ENCODE peak calls at places on chromosomes 11 and 22, in ten cellular contexts. One of them, this sample, is unnamed.

GRCh38 chr11:80521592-80521991 is 1080.8 kb upstream of the TENM4 start:
- DNase-seq in AG09309: no peak
- DNase-seq in foreskin keratinocyte: peak; percentile 60
- DNase-seq in OCI-LY7: no peak
- DNase-seq in mesothelial cell of epicardium: no peak
- DNase-seq in stomach: no peak
- DNase-seq in astrocyte of the spinal cord: no peak
- DNase-seq in spleen: no peak
- DNase-seq in fibroblast of pulmonary artery: no peak
- DNase-seq in uterus: no peak
- DNase-seq in this sample: no peak

GRCh38 chr11:72840780-72841179 is 26.6 kb downstream of the ATG16L2 start:
- DNase-seq in AG09309: peak; percentile 81
- DNase-seq in foreskin keratinocyte: peak; percentile 69
- DNase-seq in OCI-LY7: no peak
- DNase-seq in mesothelial cell of epicardium: no peak
- DNase-seq in stomach: no peak
- DNase-seq in astrocyte of the spinal cord: peak; percentile 84
- DNase-seq in spleen: no peak
- DNase-seq in fibroblast of pulmonary artery: peak; percentile 90
- DNase-seq in uterus: no peak
- DNase-seq in this sample: no peak

GRCh38 chr22:23070418-23071162 is at the start of gene GNAZ:
- DNase-seq in AG09309: no peak
- DNase-seq in foreskin keratinocyte: no peak
- DNase-seq in OCI-LY7: peak; percentile 67
- DNase-seq in mesothelial cell of epicardium: no peak
- DNase-seq in stomach: no peak
- DNase-seq in astrocyte of the spinal cord: no peak
- DNase-seq in spleen: peak; percentile 88
- DNase-seq in fibroblast of pulmonary artery: no peak
- DNase-seq in uterus: peak; percentile 29
- DNase-seq in this sample: peak; percentile 57

GRCh38 chr22:50136431-50137047 is 34.0 kb upstream of the PANX2 start:
- DNase-seq in AG09309: no peak
- DNase-seq in foreskin keratinocyte: no peak
- DNase-seq in OCI-LY7: no peak
- DNase-seq in mesothelial cell of epicardium: no peak
- DNase-seq in stomach: no peak
- DNase-seq in astrocyte of the spinal cord: peak; percentile 23
- DNase-seq in spleen: no peak
- DNase-seq in fibroblast of pulmonary artery: peak; percentile 72
- DNase-seq in uterus: no peak
- DNase-seq in this sample: no peak

GRCh38 chr11:41201156-41201555 is 258.3 kb downstream of the LRRC4C start:
- DNase-seq in AG09309: no peak
- DNase-seq in foreskin keratinocyte: peak; percentile 38
- DNase-seq in OCI-LY7: peak; percentile 26
- DNase-seq in mesothelial cell of epicardium: peak; percentile 56
- DNase-seq in stomach: peak; percentile 26
- DNase-seq in astrocyte of the spinal cord: peak; percentile 30
- DNase-seq in spleen: no peak
- DNase-seq in fibroblast of pulmonary artery: peak; percentile 10
- DNase-seq in uterus: no peak
- DNase-seq in this sample: no peak

GRCh38 chr22:39650996-39651782 is 80.6 kb downstream of the CACNA1I start:
- DNase-seq in AG09309: no peak
- DNase-seq in foreskin keratinocyte: no peak
- DNase-seq in OCI-LY7: no peak
- DNase-seq in mesothelial cell of epicardium: no peak
- DNase-seq in stomach: no peak
- DNase-seq in astrocyte of the spinal cord: no peak
- DNase-seq in spleen: no peak
- DNase-seq in fibroblast of pulmonary artery: no peak
- DNase-seq in uterus: no peak
- DNase-seq in this sample: no peak

GRCh38 chr11:45079075-45079444 is 67.4 kb upstream of the PRDM11 start:
- DNase-seq in AG09309: no peak
- DNase-seq in foreskin keratinocyte: no peak
- DNase-seq in OCI-LY7: peak; percentile 22
- DNase-seq in mesothelial cell of epicardium: no peak
- DNase-seq in stomach: no peak
- DNase-seq in astrocyte of the spinal cord: no peak
- DNase-seq in spleen: no peak
- DNase-seq in fibroblast of pulmonary artery: peak; percentile 31
- DNase-seq in uterus: no peak
- DNase-seq in this sample: no peak

GRCh38 chr22:34150023-34150422 is 229.7 kb upstream of the LARGE1 start:
- DNase-seq in AG09309: no peak
- DNase-seq in foreskin keratinocyte: no peak
- DNase-seq in OCI-LY7: no peak
- DNase-seq in mesothelial cell of epicardium: no peak
- DNase-seq in stomach: no peak
- DNase-seq in astrocyte of the spinal cord: no peak
- DNase-seq in spleen: no peak
- DNase-seq in fibroblast of pulmonary artery: no peak
- DNase-seq in uterus: no peak
- DNase-seq in this sample: no peak

GRCh38 chr11:46944356-46944755 is 7.8 kb downstream of the CSTPP1 start:
- DNase-seq in AG09309: no peak
- DNase-seq in foreskin keratinocyte: no peak
- DNase-seq in OCI-LY7: no peak
- DNase-seq in mesothelial cell of epicardium: no peak
- DNase-seq in stomach: no peak
- DNase-seq in astrocyte of the spinal cord: no peak
- DNase-seq in spleen: no peak
- DNase-seq in fibroblast of pulmonary artery: no peak
- DNase-seq in uterus: no peak
- DNase-seq in this sample: no peak

GRCh38 chr11:2166091-2166851 is 5.3 kb upstream of the INS start:
- DNase-seq in AG09309: no peak
- DNase-seq in foreskin keratinocyte: no peak
- DNase-seq in OCI-LY7: no peak
- DNase-seq in mesothelial cell of epicardium: peak; percentile 67
- DNase-seq in stomach: peak; percentile 46
- DNase-seq in astrocyte of the spinal cord: no peak
- DNase-seq in spleen: no peak
- DNase-seq in fibroblast of pulmonary artery: no peak
- DNase-seq in uterus: no peak
- DNase-seq in this sample: no peak

GRCh38 chr11:2462986-2463765 is 18.4 kb downstream of the KCNQ1 start:
- DNase-seq in AG09309: no peak
- DNase-seq in foreskin keratinocyte: no peak
- DNase-seq in OCI-LY7: no peak
- DNase-seq in mesothelial cell of epicardium: peak; percentile 28
- DNase-seq in stomach: peak; percentile 96
- DNase-seq in astrocyte of the spinal cord: no peak
- DNase-seq in spleen: peak; percentile 90
- DNase-seq in fibroblast of pulmonary artery: no peak
- DNase-seq in uterus: no peak
- DNase-seq in this sample: no peak

GRCh38 chr22:41482319-41482935 is 13.5 kb downstream of the ACO2 start:
- DNase-seq in AG09309: peak; percentile 43
- DNase-seq in foreskin keratinocyte: no peak
- DNase-seq in OCI-LY7: peak; percentile 15
- DNase-seq in mesothelial cell of epicardium: no peak
- DNase-seq in stomach: no peak
- DNase-seq in astrocyte of the spinal cord: peak; percentile 57
- DNase-seq in spleen: no peak
- DNase-seq in fibroblast of pulmonary artery: peak; percentile 13
- DNase-seq in uterus: no peak
- DNase-seq in this sample: no peak

GRCh38 chr11:87144266-87144665 is 106.5 kb downstream of the TMEM135 start:
- DNase-seq in AG09309: no peak
- DNase-seq in foreskin keratinocyte: no peak
- DNase-seq in OCI-LY7: no peak
- DNase-seq in mesothelial cell of epicardium: no peak
- DNase-seq in stomach: no peak
- DNase-seq in astrocyte of the spinal cord: no peak
- DNase-seq in spleen: no peak
- DNase-seq in fibroblast of pulmonary artery: no peak
- DNase-seq in uterus: no peak
- DNase-seq in this sample: no peak

DNA sequence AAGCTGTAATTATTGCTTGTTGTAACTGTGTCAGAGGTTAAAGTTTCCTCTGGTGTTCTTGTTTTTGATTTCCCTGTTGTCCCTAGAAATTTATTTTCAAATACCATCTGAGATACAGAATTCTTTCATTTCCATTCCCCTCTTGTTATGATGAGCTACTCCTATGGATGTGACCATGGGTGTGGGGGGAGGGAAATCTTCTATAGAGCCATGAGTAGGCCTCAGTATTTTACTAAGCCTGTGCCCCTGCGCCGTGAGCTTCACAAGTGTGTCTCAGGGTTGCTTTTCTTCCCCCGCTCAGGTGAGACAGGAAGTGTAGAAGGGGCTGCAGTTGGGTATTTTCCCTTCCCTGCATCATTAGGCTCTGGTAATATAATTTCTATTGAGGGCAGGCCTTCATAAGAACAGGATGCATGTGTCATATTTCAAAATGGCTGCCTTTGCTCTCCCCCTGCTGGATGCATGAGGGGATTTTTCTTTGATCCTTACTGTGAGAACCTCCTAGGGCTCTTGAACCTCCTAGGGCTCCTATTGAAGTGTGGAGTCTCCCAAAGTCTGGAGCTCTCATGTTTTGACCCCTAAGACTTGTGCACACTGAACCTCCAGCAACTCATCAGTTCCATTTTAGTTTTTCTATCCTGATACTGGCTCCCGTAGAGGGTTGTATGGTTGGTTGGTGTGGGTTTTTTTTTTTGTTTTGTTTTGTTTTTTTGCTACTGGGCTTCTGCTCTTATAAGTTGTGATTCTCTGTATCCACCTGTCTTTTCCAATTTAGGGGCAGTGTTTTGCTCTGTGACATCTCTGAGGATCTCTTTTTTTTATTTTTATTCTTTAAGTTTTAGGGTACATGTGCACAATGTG is 658.2 kb downstream of the NTM start:
- DNase-seq in AG09309: no peak
- DNase-seq in foreskin keratinocyte: peak; percentile 63
- DNase-seq in OCI-LY7: peak; percentile 44
- DNase-seq in mesothelial cell of epicardium: peak; percentile 46
- DNase-seq in stomach: peak; percentile 28
- DNase-seq in astrocyte of the spinal cord: peak; percentile 63
- DNase-seq in spleen: no peak
- DNase-seq in fibroblast of pulmonary artery: peak; percentile 78
- DNase-seq in uterus: peak; percentile 23
- DNase-seq in this sample: no peak
- TF ChIP-seq CTCF in AG09309: peak; percentile 55
- TF ChIP-seq CTCF in foreskin keratinocyte: peak; percentile 61
- TF ChIP-seq CTCF in OCI-LY7: peak; percentile 80
- TF ChIP-seq CTCF in mesothelial cell of epicardium: peak; percentile 61
- TF ChIP-seq CTCF in stomach: no peak
- TF ChIP-seq CTCF in astrocyte of the spinal cord: peak; percentile 65
- TF ChIP-seq CTCF in spleen: no peak
- TF ChIP-seq CTCF in fibroblast of pulmonary artery: peak; percentile 60
- TF ChIP-seq CTCF in uterus: peak; percentile 48
- TF ChIP-seq CTCF in this sample: no peak

GRCh38 chr11:29333993-29334780 is 682.6 kb downstream of the KCNA4 start:
- DNase-seq in AG09309: no peak
- DNase-seq in foreskin keratinocyte: peak; percentile 49
- DNase-seq in OCI-LY7: peak; percentile 27
- DNase-seq in mesothelial cell of epicardium: no peak
- DNase-seq in stomach: no peak
- DNase-seq in astrocyte of the spinal cord: peak; percentile 83
- DNase-seq in spleen: no peak
- DNase-seq in fibroblast of pulmonary artery: peak; percentile 80
- DNase-seq in uterus: no peak
- DNase-seq in this sample: no peak
- TF ChIP-seq CTCF in AG09309: peak; percentile 43
- TF ChIP-seq CTCF in foreskin keratinocyte: peak; percentile 68
- TF ChIP-seq CTCF in OCI-LY7: peak; percentile 75
- TF ChIP-seq CTCF in mesothelial cell of epicardium: peak; percentile 71
- TF ChIP-seq CTCF in stomach: no peak
- TF ChIP-seq CTCF in astrocyte of the spinal cord: peak; percentile 43
- TF ChIP-seq CTCF in spleen: peak; percentile 26
- TF ChIP-seq CTCF in fibroblast of pulmonary artery: peak; percentile 55
- TF ChIP-seq CTCF in uterus: no peak
- TF ChIP-seq CTCF in this sample: no peak

GRCh38 chr22:36350751-36351594 is 36.8 kb downstream of the MYH9 start:
- DNase-seq in AG09309: no peak
- DNase-seq in foreskin keratinocyte: peak; percentile 53
- DNase-seq in OCI-LY7: no peak
- DNase-seq in mesothelial cell of epicardium: no peak
- DNase-seq in stomach: no peak
- DNase-seq in astrocyte of the spinal cord: peak; percentile 90
- DNase-seq in spleen: no peak
- DNase-seq in fibroblast of pulmonary artery: no peak
- DNase-seq in uterus: no peak
- DNase-seq in this sample: no peak
- TF ChIP-seq CTCF in AG09309: peak; percentile 29
- TF ChIP-seq CTCF in foreskin keratinocyte: peak; percentile 17
- TF ChIP-seq CTCF in OCI-LY7: no peak
- TF ChIP-seq CTCF in mesothelial cell of epicardium: no peak
- TF ChIP-seq CTCF in stomach: no peak
- TF ChIP-seq CTCF in astrocyte of the spinal cord: peak; percentile 24
- TF ChIP-seq CTCF in spleen: no peak
- TF ChIP-seq CTCF in fibroblast of pulmonary artery: peak; percentile 17
- TF ChIP-seq CTCF in uterus: no peak
- TF ChIP-seq CTCF in this sample: no peak

GRCh38 chr22:17369553-17370035 is 334 bp downstream of the CECR2 start:
- DNase-seq in AG09309: no peak
- DNase-seq in foreskin keratinocyte: no peak
- DNase-seq in OCI-LY7: peak; percentile 30
- DNase-seq in mesothelial cell of epicardium: peak; percentile 73
- DNase-seq in stomach: no peak
- DNase-seq in astrocyte of the spinal cord: no peak
- DNase-seq in spleen: peak; percentile 82
- DNase-seq in fibroblast of pulmonary artery: peak; percentile 43
- DNase-seq in uterus: peak; percentile 19
- DNase-seq in this sample: no peak

GRCh38 chr22:17368144-17368726 is 1.0 kb upstream of the CECR2 start:
- DNase-seq in AG09309: no peak
- DNase-seq in foreskin keratinocyte: no peak
- DNase-seq in OCI-LY7: no peak
- DNase-seq in mesothelial cell of epicardium: peak; percentile 63
- DNase-seq in stomach: no peak
- DNase-seq in astrocyte of the spinal cord: no peak
- DNase-seq in spleen: peak; percentile 70
- DNase-seq in fibroblast of pulmonary artery: no peak
- DNase-seq in uterus: no peak
- DNase-seq in this sample: peak; percentile 19

GRCh38 chr22:17368727-17369552 is at the start of gene CECR2:
- DNase-seq in AG09309: no peak
- DNase-seq in foreskin keratinocyte: no peak
- DNase-seq in OCI-LY7: peak; percentile 71
- DNase-seq in mesothelial cell of epicardium: peak; percentile 74
- DNase-seq in stomach: no peak
- DNase-seq in astrocyte of the spinal cord: peak; percentile 20
- DNase-seq in spleen: peak; percentile 73
- DNase-seq in fibroblast of pulmonary artery: peak; percentile 44
- DNase-seq in uterus: peak; percentile 35
- DNase-seq in this sample: peak; percentile 49

GRCh38 chr22:17366329-17366728 is 2.9 kb upstream of the CECR2 start:
- DNase-seq in AG09309: no peak
- DNase-seq in foreskin keratinocyte: no peak
- DNase-seq in OCI-LY7: no peak
- DNase-seq in mesothelial cell of epicardium: no peak
- DNase-seq in stomach: no peak
- DNase-seq in astrocyte of the spinal cord: no peak
- DNase-seq in spleen: no peak
- DNase-seq in fibroblast of pulmonary artery: no peak
- DNase-seq in uterus: no peak
- DNase-seq in this sample: no peak

GRCh38 chr22:17366830-17367229 is 2.4 kb upstream of the CECR2 start:
- DNase-seq in AG09309: no peak
- DNase-seq in foreskin keratinocyte: no peak
- DNase-seq in OCI-LY7: peak; percentile 67
- DNase-seq in mesothelial cell of epicardium: peak; percentile 71
- DNase-seq in stomach: no peak
- DNase-seq in astrocyte of the spinal cord: no peak
- DNase-seq in spleen: peak; percentile 81
- DNase-seq in fibroblast of pulmonary artery: no peak
- DNase-seq in uterus: peak; percentile 38
- DNase-seq in this sample: no peak
- TF ChIP-seq CTCF in AG09309: no peak
- TF ChIP-seq CTCF in foreskin keratinocyte: peak; percentile 41
- TF ChIP-seq CTCF in OCI-LY7: peak; percentile 76
- TF ChIP-seq CTCF in mesothelial cell of epicardium: no peak
- TF ChIP-seq CTCF in stomach: no peak
- TF ChIP-seq CTCF in astrocyte of the spinal cord: peak; percentile 11
- TF ChIP-seq CTCF in spleen: peak; percentile 50
- TF ChIP-seq CTCF in fibroblast of pulmonary artery: peak; percentile 45
- TF ChIP-seq CTCF in uterus: peak; percentile 47
- TF ChIP-seq CTCF in this sample: no peak